ENCODE peak calls at places on chromosome 9, in seven cellular contexts. N is nephron progenitor cell, Y is Calu3, O is AG04449, R is GM20000, V is mucosa of descending colon, A is bronchial epithelial cell. W is an unnamed sample.

GRCh38 chr9:107446491-107446890 is 43.1 kb downstream of the KLF4 start:
- DNase-seq in N (no peak), Y (no peak), O (no peak), R (no peak), V (no peak), A (no peak), W (no peak)

GRCh38 chr9:33167084-33167948 is at the start of gene B4GALT1:
- DNase-seq in N (peak), Y (peak), O (no peak), R (peak), V (peak), A (peak), W (no peak)

GRCh38 chr9:16090907-16091629 is 538.2 kb downstream of the CCDC171 start:
- DNase-seq in N (no peak), Y (no peak), O (no peak), R (no peak), V (no peak), A (no peak), W (no peak)

GRCh38 chr9:72211047-72211446 is 61.8 kb downstream of the GDA start:
- DNase-seq in N (no peak), Y (no peak), O (no peak), R (no peak), V (no peak), A (peak), W (no peak)

GRCh38 chr9:122386316-122386872 is 15.6 kb downstream of the PTGS1 start:
- DNase-seq in N (no peak), Y (no peak), O (no peak), R (no peak), V (no peak), A (no peak), W (no peak)

GRCh38 chr9:37710039-37710438 is 43.6 kb upstream of the TRMT10B start:
- DNase-seq in N (no peak), Y (no peak), O (no peak), R (no peak), V (no peak), A (no peak), W (no peak)

GRCh38 chr9:20624201-20625002 is 2.1 kb upstream of the MLLT3 start:
- DNase-seq in N (peak), Y (peak), O (no peak), R (peak), V (no peak), A (peak), W (peak)

GRCh38 chr9:18920141-18920611 is 112.8 kb downstream of the SAXO1 start:
- DNase-seq in N (no peak), Y (no peak), O (no peak), R (no peak), V (no peak), A (peak), W (no peak)

GRCh38 chr9:130458027-130458803 is 13.5 kb downstream of the ASS1 start:
- DNase-seq in N (no peak), Y (no peak), O (no peak), R (no peak), V (peak), A (no peak), W (no peak)

GRCh38 chr9:99335280-99335679 is 113.2 kb downstream of the SEC61B start:
- DNase-seq in N (no peak), Y (no peak), O (no peak), R (no peak), V (no peak), A (no peak), W (no peak)

GRCh38 chr9:90245661-90246060 is 397.0 kb downstream of the DIRAS2 start:
- DNase-seq in N (no peak), Y (no peak), O (no peak), R (no peak), V (no peak), A (no peak), W (no peak)
- TF ChIP-seq CTCF in N (no peak), Y (no peak), O (no peak), R (no peak), V (no peak), A (no peak), W (no peak)

GRCh38 chr9:101977614-101978210 is 239.3 kb upstream of the GRIN3A start:
- DNase-seq in N (no peak), Y (no peak), O (no peak), R (no peak), V (no peak), A (peak), W (no peak)
- TF ChIP-seq CTCF in N (peak), Y (no peak), O (peak), R (peak), V (peak), A (peak), W (peak)

GRCh38 chr9:136997830-136998234 is 1.5 kb upstream of the CLIC3 start:
- DNase-seq in N (no peak), Y (no peak), O (no peak), R (no peak), V (no peak), A (no peak), W (no peak)
- TF ChIP-seq CTCF in N (no peak), Y (no peak), O (no peak), R (no peak), V (no peak), A (no peak), W (no peak)

DNA sequence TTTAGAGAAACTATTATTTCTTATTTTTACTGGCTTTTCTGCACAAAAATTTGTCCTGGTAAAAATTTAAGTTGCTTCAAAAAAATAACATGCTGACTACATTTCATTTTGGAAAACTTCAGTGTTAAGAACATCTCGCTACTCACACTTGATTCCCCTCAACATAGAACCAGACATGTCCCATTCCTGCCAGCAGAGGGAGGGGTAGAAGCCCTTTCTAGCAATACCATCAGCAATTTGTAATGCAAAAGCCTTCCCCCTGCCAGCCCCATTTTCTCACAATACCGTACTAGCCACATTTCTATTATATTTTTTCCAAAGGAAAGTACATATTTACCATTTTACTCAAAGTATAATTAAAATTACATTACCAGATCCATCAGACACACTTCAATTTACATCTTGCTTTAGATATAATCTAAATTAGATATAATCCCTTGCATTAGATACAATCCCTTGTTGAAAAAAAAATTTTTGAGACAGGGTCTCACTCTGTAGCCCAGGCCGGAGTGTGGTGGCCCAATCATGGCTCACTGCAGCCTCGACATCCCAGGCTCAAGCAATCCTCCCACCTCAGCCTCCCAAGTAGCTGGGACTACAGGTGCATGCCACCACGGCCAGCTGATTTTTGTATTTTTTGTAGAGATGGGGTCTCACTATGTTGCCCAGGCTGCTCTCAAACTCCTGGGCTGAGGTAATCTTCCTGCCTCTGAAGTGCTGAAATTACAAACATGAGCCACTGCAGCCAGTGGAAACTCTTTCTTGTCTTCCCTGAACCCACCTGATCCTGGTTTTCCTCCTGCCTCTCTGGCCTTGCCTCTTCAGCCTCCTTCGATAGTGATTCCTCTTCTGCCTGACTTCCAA is 39.6 kb upstream of the IDNK start:
- DNase-seq in N (peak), Y (peak), O (peak), R (peak), V (no peak), A (peak), W (peak)
- TF ChIP-seq CTCF in N (peak), Y (peak), O (peak), R (peak), V (peak), A (peak), W (peak)

DNA sequence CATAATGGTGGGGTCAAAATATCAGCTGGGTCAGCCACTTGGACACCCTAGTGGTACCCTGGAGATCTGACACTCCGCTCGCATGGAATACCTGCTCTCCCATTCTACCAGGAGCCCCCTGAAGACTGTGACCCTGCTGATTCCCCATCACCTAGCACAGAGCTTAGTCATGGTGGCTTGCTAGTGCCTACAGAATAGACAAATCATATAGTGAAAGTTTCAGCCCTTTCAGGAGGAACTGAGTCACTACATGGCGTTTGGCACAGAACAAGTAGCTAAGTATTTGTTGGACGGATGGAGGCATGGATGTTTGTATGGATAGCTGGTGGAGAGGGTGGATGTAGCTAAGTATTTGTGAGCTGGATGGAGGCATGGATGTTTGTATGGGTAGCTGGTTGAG is 65.3 kb downstream of the LMX1B start:
- DNase-seq in N (no peak), Y (no peak), O (no peak), R (no peak), V (no peak), A (peak), W (no peak)
- TF ChIP-seq CTCF in N (no peak), Y (no peak), O (no peak), R (no peak), V (no peak), A (no peak), W (no peak)

GRCh38 chr9:97744710-97745708 is 47.9 kb upstream of the XPA start:
- DNase-seq in N (peak), Y (no peak), O (no peak), R (no peak), V (no peak), A (no peak), W (no peak)

GRCh38 chr9:97742545-97742944 is 45.4 kb upstream of the XPA start:
- DNase-seq in N (no peak), Y (no peak), O (no peak), R (no peak), V (no peak), A (no peak), W (no peak)

GRCh38 chr9:97737429-97737828 is 40.3 kb upstream of the XPA start:
- DNase-seq in N (no peak), Y (no peak), O (no peak), R (no peak), V (no peak), A (no peak), W (no peak)

GRCh38 chr9:97741947-97742346 is 44.8 kb upstream of the XPA start:
- DNase-seq in N (no peak), Y (no peak), O (no peak), R (no peak), V (no peak), A (no peak), W (no peak)

DNA sequence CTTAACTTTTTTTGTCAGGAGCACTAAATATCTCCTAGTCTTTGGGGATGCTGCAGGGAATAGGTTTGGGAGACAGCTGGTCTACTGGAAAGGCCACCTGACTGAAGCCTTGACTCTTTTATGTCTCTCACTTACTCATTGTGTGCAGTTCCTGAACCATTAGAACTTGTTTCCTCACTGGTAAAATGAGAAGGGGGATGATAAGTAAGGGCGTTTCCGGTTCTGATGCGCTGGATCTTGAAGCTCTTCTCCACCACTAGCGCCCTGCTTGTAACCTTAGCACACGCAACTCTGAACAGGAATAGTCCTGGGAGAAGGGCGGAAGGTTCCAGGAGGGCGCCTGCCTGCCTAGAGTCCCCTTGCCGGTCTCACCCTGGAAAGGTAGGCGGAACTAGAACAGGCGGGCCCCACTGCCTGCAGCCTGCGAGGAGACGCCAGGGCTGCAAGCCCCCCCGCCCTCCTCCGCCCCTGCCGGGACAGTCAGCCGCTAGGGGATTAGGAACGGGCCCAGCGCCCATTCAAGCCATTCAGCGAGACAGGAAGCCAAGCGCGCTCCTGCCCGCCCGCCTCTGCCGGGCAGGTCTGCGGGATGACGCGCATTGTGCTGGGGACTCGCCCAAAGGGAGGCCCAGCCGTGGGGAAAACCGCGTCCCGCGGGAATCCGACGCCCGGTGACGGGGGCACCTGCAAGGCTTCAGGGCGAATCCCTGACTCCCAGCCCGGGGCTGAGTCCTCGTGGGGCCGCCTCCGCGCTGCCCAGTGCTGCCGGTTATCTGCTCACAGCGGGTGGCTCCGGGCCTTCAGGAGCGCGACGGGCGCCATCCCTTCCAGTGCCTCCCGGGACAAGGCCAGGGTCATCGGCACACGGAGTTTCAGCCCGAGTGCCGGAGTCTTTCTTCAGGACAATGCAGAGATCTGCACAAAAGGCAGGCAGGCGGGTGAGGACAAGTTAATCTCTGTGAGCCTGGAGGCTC is 44.0 kb upstream of the XPA start:
- DNase-seq in N (peak), Y (no peak), O (no peak), R (peak), V (peak), A (peak), W (no peak)
- TF ChIP-seq CTCF in N (no peak), Y (no peak), O (peak), R (no peak), V (no peak), A (peak), W (no peak)

GRCh38 chr9:137614631-137615386 is 4.0 kb upstream of the EHMT1 start:
- DNase-seq in N (no peak), Y (no peak), O (no peak), R (no peak), V (no peak), A (no peak), W (no peak)
- TF ChIP-seq CTCF in N (no peak), Y (no peak), O (no peak), R (no peak), V (no peak), A (no peak), W (peak)

DNA sequence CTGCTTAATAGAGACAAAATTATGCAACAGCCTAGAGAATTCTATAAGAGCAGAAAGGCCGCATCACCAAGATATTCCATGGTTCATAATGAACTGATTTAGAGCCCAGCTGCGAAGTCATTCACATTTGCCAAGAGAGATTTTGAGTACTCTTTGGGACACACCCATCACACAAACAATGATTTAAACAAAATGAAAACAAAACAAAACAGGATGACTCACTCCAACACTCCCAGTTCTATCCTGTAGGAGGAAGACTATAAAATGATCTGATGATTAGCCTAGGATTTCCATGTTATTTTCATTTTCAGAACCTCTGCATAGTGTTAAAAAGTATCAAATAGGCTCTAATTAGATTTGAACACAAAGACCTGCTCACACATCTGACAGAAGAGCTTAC is 145.8 kb upstream of the GNA14 start:
- DNase-seq in N (no peak), Y (no peak), O (no peak), R (no peak), V (no peak), A (peak), W (peak)
- TF ChIP-seq CTCF in N (no peak), Y (no peak), O (no peak), R (no peak), V (no peak), A (peak), W (no peak)

W was measured in Panc1.